ENCODE peak calls at places on chromosomes 7 and 10, in five cellular contexts. V is amniotic stem cell, P is T-cell, M is A549, U is GM13977. A is an unnamed sample.

GRCh38 chr10:26221571-26221970 is 5.0 kb downstream of the GAD2 start:
- DNase-seq in U (no peak), V (no peak), P (no peak), M (no peak), A (no peak)

GRCh38 chr7:15159239-15159638 is 256.7 kb upstream of the DGKB start:
- DNase-seq in P (no peak), V (no peak), M (no peak), U (no peak), A (no peak)

GRCh38 chr10:78690354-78691111 is 378.2 kb upstream of the ZMIZ1 start:
- DNase-seq in M (no peak), P (no peak), U (no peak), V (no peak), A (no peak)

GRCh38 chr7:140649566-140650205 is 9.1 kb upstream of the DENND2A start:
- DNase-seq in P (no peak), V (no peak), M (no peak), U (no peak), A (no peak)

GRCh38 chr10:27153325-27153724 is 859 bp downstream of the YME1L1 start:
- DNase-seq in U (no peak), P (no peak), V (no peak), M (no peak), A (no peak)

GRCh38 chr7:132353902-132354301 is 222.4 kb downstream of the PLXNA4 start:
- DNase-seq in U (no peak), V (no peak), P (no peak), M (no peak), A (no peak)

GRCh38 chr7:33534830-33535229 is 370.5 kb upstream of the BMPER start:
- DNase-seq in P (no peak), V (no peak), U (no peak), M (no peak), A (no peak)

GRCh38 chr7:32179567-32179966 is 109.4 kb upstream of the PDE1C start:
- DNase-seq in P (no peak), M (no peak), U (no peak), V (no peak), A (no peak)

GRCh38 chr7:104903044-104903443 is 111.0 kb upstream of the KMT2E start:
- DNase-seq in U (no peak), P (no peak), V (no peak), M (no peak), A (no peak)

GRCh38 chr7:140917258-140917657 is 7.5 kb downstream of the BRAF start:
- DNase-seq in P (no peak), V (no peak), U (no peak), M (no peak), A (no peak)

GRCh38 chr10:1670541-1671365 is 66.6 kb downstream of the ADARB2 start:
- DNase-seq in V (no peak), P (no peak), M (no peak), U (no peak), A (no peak)